ENCODE peak calls at places on chromosomes 5 and 9, in six cellular contexts. S, W, B, T, J and L are unnamed samples.

GRCh38 chr9:98191615-98192502 is 578 bp downstream of the CORO2A start:
- DNase-seq in S (peak), W (no peak), B (no peak), T (no peak), J (peak), L (peak)

GRCh38 chr9:89137548-89138462 is 40.8 kb downstream of the SHC3 start:
- DNase-seq in S (peak), W (peak), B (peak), T (no peak), J (no peak), L (peak)

GRCh38 chr9:93893899-93894690 is 61.1 kb downstream of the BARX1 start:
- DNase-seq in S (no peak), W (peak), B (no peak), T (peak), J (peak), L (peak)

GRCh38 chr9:71966601-71967000 is 55.2 kb downstream of the C9orf85 start:
- DNase-seq in S (no peak), W (no peak), B (no peak), T (no peak), J (no peak), L (no peak)

GRCh38 chr5:143002459-143003327 is 232.5 kb downstream of the ARHGAP26 start:
- DNase-seq in S (peak), W (no peak), B (no peak), T (no peak), J (peak), L (peak)

GRCh38 chr9:124551472-124552339 is 44.5 kb upstream of the NR5A1 start:
- DNase-seq in S (peak), W (no peak), B (peak), T (peak), J (no peak), L (peak)

GRCh38 chr5:172380992-172381643 is 73.2 kb downstream of the SH3PXD2B start:
- DNase-seq in S (no peak), W (peak), B (no peak), T (no peak), J (no peak), L (peak)

GRCh38 chr9:37339945-37340344 is 82.6 kb upstream of the GRHPR start:
- DNase-seq in S (no peak), W (no peak), B (no peak), T (no peak), J (no peak), L (no peak)

GRCh38 chr9:129289883-129290282 is 111.8 kb upstream of the IER5L start:
- DNase-seq in S (no peak), W (peak), B (no peak), T (no peak), J (peak), L (no peak)

GRCh38 chr9:107755267-107755666 is 265.7 kb upstream of the KLF4 start:
- DNase-seq in S (no peak), W (no peak), B (peak), T (no peak), J (no peak), L (peak)

GRCh38 chr5:54388411-54388810 is 67.1 kb upstream of the HSPB3 start:
- DNase-seq in S (no peak), W (no peak), B (no peak), T (no peak), J (no peak), L (no peak)

GRCh38 chr5:67104859-67105258 is 91.7 kb downstream of the CD180 start:
- DNase-seq in S (no peak), W (no peak), B (no peak), T (no peak), J (no peak), L (no peak)

GRCh38 chr9:125147401-125147951 is 4.1 kb upstream of the SCAI start:
- DNase-seq in S (no peak), W (no peak), B (no peak), T (no peak), J (no peak), L (no peak)

DNA sequence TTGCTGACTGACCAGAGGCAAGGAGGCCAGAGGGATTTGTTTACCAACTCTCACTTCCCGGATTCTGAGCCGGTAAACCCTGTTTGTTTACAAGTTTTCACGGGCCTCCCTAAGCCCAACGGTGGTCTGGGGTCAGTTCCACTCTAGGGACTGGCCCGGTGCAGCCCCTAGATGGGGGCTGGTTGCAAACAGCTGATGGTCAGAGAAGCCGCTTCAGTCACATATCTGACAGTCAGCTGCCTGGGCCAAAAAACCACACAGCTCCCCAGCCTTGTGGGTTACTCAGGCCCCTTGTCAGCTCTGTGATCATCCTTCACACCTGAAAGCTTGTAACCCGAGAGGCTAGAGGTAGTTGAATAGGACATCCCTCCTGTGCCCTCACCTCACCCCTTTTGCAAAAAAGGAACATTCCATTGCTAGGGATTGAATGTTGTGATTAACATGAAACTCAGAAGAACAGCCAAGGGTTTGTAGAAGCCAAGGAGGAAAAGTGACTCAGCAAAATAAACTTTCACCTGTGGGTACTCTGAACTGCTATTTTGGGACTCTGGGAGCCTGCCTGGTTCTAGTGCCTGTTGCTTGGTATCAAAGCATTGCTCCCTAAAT is 40.4 kb downstream of the SAR1B start:
- DNase-seq in S (no peak), W (no peak), B (no peak), T (no peak), J (no peak), L (no peak)
- TF ChIP-seq POLR2AphosphoS5 in S (no peak), W (no peak), B (no peak), T (no peak), J (no peak), L (no peak)

DNA sequence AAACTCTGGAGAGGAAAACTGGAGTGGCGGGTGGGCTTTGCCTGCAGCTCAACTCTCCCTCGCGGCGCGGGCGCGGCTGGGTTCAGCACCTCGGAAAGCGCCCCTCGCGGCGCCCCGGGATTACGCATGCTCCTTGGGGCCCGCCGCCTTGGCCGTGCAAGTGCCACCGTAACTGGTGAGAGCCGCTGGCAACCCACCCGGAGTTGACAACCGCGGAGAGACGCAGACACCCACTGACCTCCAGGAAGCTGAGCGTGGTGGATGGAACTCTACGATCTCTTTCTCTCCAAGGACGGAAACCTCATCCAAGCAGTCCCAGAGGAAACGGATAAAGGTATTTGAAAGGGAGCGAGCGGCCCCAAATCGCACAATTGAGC is 194 bp upstream of the RXFP3 start:
- DNase-seq in S (peak), W (no peak), B (no peak), T (no peak), J (no peak), L (peak)
- TF ChIP-seq CTCF in S (no peak), W (no peak), B (no peak), T (peak), J (no peak), L (peak)

GRCh38 chr5:1153428-1153827 is 41.6 kb upstream of the SLC12A7 start:
- DNase-seq in S (no peak), W (no peak), B (no peak), T (no peak), J (no peak), L (no peak)
- H3K27ac ChIP-seq in S (no peak), W (no peak), B (no peak), T (no peak), J (no peak), L (no peak)

GRCh38 chr5:164146223-164146622 is 640.8 kb downstream of the MAT2B start:
- DNase-seq in S (no peak), W (no peak), B (no peak), T (no peak), J (no peak), L (no peak)

GRCh38 chr5:164153469-164154172 is 648.2 kb downstream of the MAT2B start:
- DNase-seq in S (no peak), W (no peak), B (no peak), T (no peak), J (no peak), L (no peak)

GRCh38 chr5:164145458-164145857 is 640.0 kb downstream of the MAT2B start:
- DNase-seq in S (no peak), W (no peak), B (no peak), T (no peak), J (no peak), L (no peak)

DNA sequence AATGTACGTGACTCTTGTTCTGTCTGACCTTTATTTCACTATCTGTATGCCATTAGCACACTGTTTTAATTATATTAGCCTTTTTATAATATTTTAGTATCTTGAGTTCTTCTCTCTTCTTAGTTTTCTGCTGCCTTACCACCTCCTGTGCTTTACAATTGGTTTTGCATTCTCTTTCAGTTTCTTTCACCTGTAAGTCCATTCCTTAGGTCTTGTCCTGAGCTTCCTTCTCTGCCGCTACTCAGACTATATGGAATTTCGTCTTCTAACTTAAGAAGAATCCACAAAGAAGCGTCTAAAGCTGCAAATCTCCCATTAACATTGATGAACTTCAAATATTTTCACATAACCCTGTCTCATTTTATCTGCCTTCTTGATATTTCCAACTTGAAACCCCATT is 642.9 kb downstream of the MAT2B start:
- DNase-seq in S (no peak), W (no peak), B (no peak), T (no peak), J (no peak), L (no peak)
- TF ChIP-seq POLR2AphosphoS5 in S (no peak), W (no peak), B (no peak), T (no peak), J (no peak), L (no peak)

GRCh38 chr5:132265336-132266030 is 8.0 kb downstream of the PDLIM4 start:
- DNase-seq in S (no peak), W (no peak), B (no peak), T (peak), J (peak), L (peak)
- TF ChIP-seq CTCF in S (no peak), W (no peak), B (no peak), T (no peak), J (no peak), L (no peak)

DNA sequence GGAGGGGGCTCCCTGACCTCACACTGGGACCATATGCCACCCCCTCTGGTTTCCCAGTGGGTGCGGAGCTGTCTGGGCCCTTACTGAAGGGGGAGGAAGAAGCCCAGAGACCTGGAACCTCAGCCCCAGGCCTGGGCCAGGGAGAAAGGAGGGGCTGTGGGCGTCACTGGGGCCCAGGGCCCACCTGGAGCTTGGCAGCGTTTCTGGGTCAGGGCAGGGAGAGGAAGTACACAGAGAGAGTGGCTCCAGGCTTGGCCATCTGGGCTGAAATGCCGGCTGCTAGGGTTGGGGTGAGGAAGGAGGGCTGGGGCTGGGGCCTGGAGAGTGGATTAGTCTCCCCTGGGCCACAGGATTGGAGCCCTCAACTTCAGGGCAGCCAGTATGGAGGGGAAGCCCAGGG is 6.4 kb upstream of the DAB2IP start:
- DNase-seq in S (no peak), W (no peak), B (no peak), T (no peak), J (peak), L (no peak)
- H3K27ac ChIP-seq in S (no peak), W (no peak), B (no peak), T (no peak), J (no peak), L (no peak)

GRCh38 chr9:35748858-35749514 is at the start of the genes GBA2 and RGP1:
- DNase-seq in S (peak), W (peak), B (peak), T (peak), J (peak), L (peak)
- TF ChIP-seq POLR2AphosphoS5 in S (no peak), W (peak), B (peak), T (peak), J (peak), L (peak)

GRCh38 chr5:169519358-169519757 is 64.2 kb upstream of the SPDL1 start:
- DNase-seq in S (no peak), W (no peak), B (no peak), T (no peak), J (no peak), L (no peak)

GRCh38 chr5:169521366-169521983 is 62.1 kb upstream of the SPDL1 start:
- DNase-seq in S (no peak), W (no peak), B (no peak), T (no peak), J (no peak), L (no peak)
- TF ChIP-seq CTCF in S (no peak), W (no peak), B (no peak), T (no peak), J (no peak), L (no peak)

GRCh38 chr5:55668356-55668755 is 43.8 kb downstream of the SLC38A9 start:
- DNase-seq in S (no peak), W (no peak), B (peak), T (no peak), J (no peak), L (no peak)
- H3K27ac ChIP-seq in S (no peak), W (no peak), B (no peak), T (no peak), J (no peak), L (no peak)

GRCh38 chr5:21820527-21820926 is 1032.6 kb downstream of the CDH12 start:
- DNase-seq in S (no peak), W (no peak), B (no peak), T (no peak), J (no peak), L (no peak)

GRCh38 chr5:21817668-21818419 is 1035.3 kb downstream of the CDH12 start:
- DNase-seq in S (no peak), W (no peak), B (no peak), T (no peak), J (no peak), L (no peak)

GRCh38 chr5:21826884-21827283 is 1026.3 kb downstream of the CDH12 start:
- DNase-seq in S (no peak), W (no peak), B (no peak), T (no peak), J (no peak), L (no peak)

GRCh38 chr5:21823076-21823574 is 1030.0 kb downstream of the CDH12 start:
- DNase-seq in S (no peak), W (no peak), B (no peak), T (no peak), J (no peak), L (no peak)

DNA sequence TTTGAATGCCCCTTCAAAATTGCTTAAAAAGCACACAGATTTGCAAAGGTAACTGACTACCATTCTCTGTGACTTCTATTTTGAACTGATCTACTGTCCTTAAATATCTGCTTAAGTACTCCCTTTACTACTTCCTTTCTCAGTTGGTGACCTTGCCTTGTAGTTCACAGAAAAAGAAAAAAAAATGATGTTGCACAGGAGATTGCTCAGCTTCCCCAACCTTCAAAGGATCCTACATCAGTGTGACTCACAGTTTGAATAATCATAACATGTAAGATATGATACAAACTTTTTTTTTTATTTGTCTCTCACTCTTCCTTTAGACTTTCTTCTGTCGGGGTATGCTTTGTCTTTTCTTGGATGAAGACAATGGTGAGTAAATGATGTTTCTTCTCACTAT is 1029.6 kb downstream of the CDH12 start:
- DNase-seq in S (no peak), W (no peak), B (no peak), T (no peak), J (no peak), L (no peak)
- TF ChIP-seq POLR2AphosphoS5 in S (no peak), W (no peak), B (no peak), T (no peak), J (no peak), L (no peak)